ENCODE peak calls at places on chromosomes 13 and 19, in six cellular contexts. Q, H, B, C, T and N are unnamed samples. For H3K4me1, the result is how much of the 10 kb centered on the place peaks cover.

GRCh38 chr13:107665926-107666458 is 549.3 kb downstream of the LIG4 start:
- DNase-seq in C (no peak), Q (no peak), T (no peak), B (no peak), H (no peak), N (no peak)

GRCh38 chr19:42295342-42295741 is 6.6 kb upstream of the PRR19 start:
- DNase-seq in B (no peak), C (no peak), Q (no peak), T (no peak), H (no peak), N (no peak)

GRCh38 chr13:109996404-109996960 is 210.1 kb upstream of the IRS2 start:
- DNase-seq in H (no peak), C (no peak), Q (no peak), T (no peak), B (no peak), N (no peak)

GRCh38 chr13:59533561-59534337 is 630.0 kb downstream of the DIAPH3 start:
- DNase-seq in H (no peak), C (no peak), B (no peak), T (no peak), Q (no peak), N (no peak)

GRCh38 chr19:34969721-34970120 is 5.7 kb upstream of the ZNF792 start:
- DNase-seq in C (no peak), Q (no peak), H (no peak), B (no peak), T (no peak), N (no peak)

GRCh38 chr19:44306283-44306682 is 1.5 kb upstream of the ZNF235 start:
- DNase-seq in T (no peak), H (no peak), B (no peak), Q (no peak), C (no peak), N (no peak)

GRCh38 chr13:34748078-34748477 is 194.0 kb upstream of the NBEA start:
- DNase-seq in B (no peak), C (peak), Q (no peak), H (no peak), T (no peak), N (peak)

GRCh38 chr19:15443838-15444237 is 5.9 kb downstream of the WIZ start:
- DNase-seq in Q (peak), B (no peak), T (no peak), C (no peak), H (no peak), N (no peak)

GRCh38 chr13:41546372-41547252 is 89.3 kb downstream of the RGCC start:
- DNase-seq in B (no peak), T (no peak), H (no peak), Q (no peak), C (no peak), N (no peak)

GRCh38 chr13:95641291-95641811 is 3.2 kb downstream of the DZIP1 start:
- DNase-seq in H (no peak), Q (no peak), C (no peak), B (no peak), T (no peak), N (peak)

GRCh38 chr19:45577111-45577905 is 7.3 kb downstream of the OPA3 start:
- DNase-seq in T (peak), B (no peak), C (no peak), H (no peak), Q (no peak), N (peak)

GRCh38 chr13:106103779-106104178 is 431.7 kb downstream of the EFNB2 start:
- DNase-seq in C (no peak), H (no peak), T (no peak), Q (no peak), B (no peak), N (no peak)

GRCh38 chr13:113947321-113948033 is 26.4 kb downstream of the C13orf46 start:
- DNase-seq in C (no peak), Q (peak), T (peak), B (no peak), H (no peak), N (peak)

GRCh38 chr13:27599845-27600553 is 20.3 kb downstream of the LNX2 start:
- DNase-seq in C (no peak), B (no peak), T (peak), Q (no peak), H (no peak), N (no peak)

GRCh38 chr13:25973576-25973975 is 78.2 kb downstream of the SHISA2 start:
- DNase-seq in C (no peak), Q (no peak), T (no peak), B (no peak), H (peak), N (no peak)

GRCh38 chr13:44768233-44768632 is 192.1 kb upstream of the TSC22D1 start:
- DNase-seq in Q (no peak), H (peak), T (no peak), B (no peak), C (no peak), N (no peak)

GRCh38 chr19:48196933-48197665 is 26.6 kb downstream of the ZSWIM9 start:
- DNase-seq in H (no peak), Q (no peak), T (no peak), C (no peak), B (no peak), N (no peak)

GRCh38 chr13:98451676-98452105 is 125.2 kb downstream of the STK24 start:
- DNase-seq in H (no peak), Q (peak), B (no peak), T (no peak), C (peak), N (no peak)

GRCh38 chr13:97753942-97754670 is 199.4 kb upstream of the IPO5 start:
- DNase-seq in B (no peak), T (no peak), H (no peak), Q (no peak), C (no peak), N (no peak)

GRCh38 chr19:18000981-18001836 is 6.8 kb upstream of the ARRDC2 start:
- DNase-seq in H (peak), B (peak), T (peak), Q (peak), C (peak), N (peak)

GRCh38 chr19:55519461-55520311 is 17.2 kb downstream of the SBK2 start:
- DNase-seq in T (no peak), B (no peak), H (no peak), C (no peak), Q (no peak), N (no peak)

GRCh38 chr13:38346764-38347163 is 2.9 kb upstream of the UFM1 start:
- DNase-seq in H (no peak), T (no peak), C (no peak), Q (no peak), B (no peak), N (no peak)

GRCh38 chr19:13920940-13921744 is 15.1 kb downstream of the CC2D1A start:
- DNase-seq in B (no peak), Q (no peak), C (no peak), T (no peak), H (peak), N (no peak)

GRCh38 chr13:98910501-98910951 is 67.3 kb downstream of the DOCK9 start:
- DNase-seq in T (no peak), B (no peak), H (peak), C (no peak), Q (peak), N (no peak)

GRCh38 chr13:107642841-107643240 is 572.5 kb downstream of the LIG4 start:
- DNase-seq in Q (no peak), C (no peak), H (no peak), B (no peak), T (no peak), N (no peak)

GRCh38 chr19:15283141-15283885 is 49.0 kb downstream of the BRD4 start:
- DNase-seq in B (no peak), H (no peak), Q (peak), T (no peak), C (peak), N (no peak)

GRCh38 chr13:43388282-43389034 is 365.1 kb downstream of the DNAJC15 start:
- DNase-seq in T (peak), C (no peak), Q (no peak), H (no peak), B (no peak), N (no peak)
- H3K4me1 ChIP-seq in T (under half), C (under half), Q (under half), H (under half), B (under half), N (under half)

DNA sequence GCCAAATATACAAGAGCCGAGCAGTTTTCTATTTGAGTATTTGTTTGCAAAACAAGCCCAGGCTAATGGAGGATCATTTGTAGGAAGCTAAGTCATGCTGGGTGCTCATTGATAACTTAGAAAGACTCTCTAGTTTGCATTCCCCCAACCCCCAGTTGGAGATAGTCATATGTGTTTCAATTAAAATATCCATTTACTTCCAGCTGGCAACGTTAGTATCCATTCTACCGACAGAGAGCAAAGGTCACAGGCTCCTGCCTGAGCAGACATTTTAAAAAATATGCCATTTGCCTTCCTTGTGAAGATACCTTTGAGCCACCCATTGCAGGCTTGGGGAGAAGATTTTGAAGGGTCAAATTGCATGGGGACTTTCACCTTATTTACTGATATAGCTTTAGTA is 334.9 kb downstream of the GPC6 start:
- DNase-seq in C (no peak), H (no peak), Q (no peak), T (no peak), B (no peak), N (no peak)
- H3K4me3 ChIP-seq in C (no peak), H (no peak), Q (no peak), T (no peak), B (no peak), N (no peak)

GRCh38 chr19:7905298-7905697 is 1.6 kb downstream of the MAP2K7 start:
- DNase-seq in C (no peak), H (no peak), T (no peak), B (no peak), Q (no peak), N (peak)
- H3K4me1 ChIP-seq in C (half or more), H (under half), T (half or more), B (under half), Q (under half), N (under half)

GRCh38 chr19:2151339-2152229 is at the start of gene AP3D1:
- DNase-seq in Q (peak), H (peak), T (peak), B (peak), C (peak), N (peak)

GRCh38 chr19:2145831-2146241 is 5.5 kb downstream of the AP3D1 start:
- DNase-seq in C (no peak), T (no peak), Q (no peak), B (no peak), H (no peak), N (no peak)

GRCh38 chr19:2150794-2151338 is 500 bp downstream of the AP3D1 start:
- DNase-seq in C (no peak), H (no peak), T (no peak), Q (no peak), B (peak), N (peak)

GRCh38 chr19:2149980-2150793 is 1.2 kb downstream of the AP3D1 start:
- DNase-seq in T (no peak), C (no peak), B (no peak), H (peak), Q (peak), N (peak)

DNA sequence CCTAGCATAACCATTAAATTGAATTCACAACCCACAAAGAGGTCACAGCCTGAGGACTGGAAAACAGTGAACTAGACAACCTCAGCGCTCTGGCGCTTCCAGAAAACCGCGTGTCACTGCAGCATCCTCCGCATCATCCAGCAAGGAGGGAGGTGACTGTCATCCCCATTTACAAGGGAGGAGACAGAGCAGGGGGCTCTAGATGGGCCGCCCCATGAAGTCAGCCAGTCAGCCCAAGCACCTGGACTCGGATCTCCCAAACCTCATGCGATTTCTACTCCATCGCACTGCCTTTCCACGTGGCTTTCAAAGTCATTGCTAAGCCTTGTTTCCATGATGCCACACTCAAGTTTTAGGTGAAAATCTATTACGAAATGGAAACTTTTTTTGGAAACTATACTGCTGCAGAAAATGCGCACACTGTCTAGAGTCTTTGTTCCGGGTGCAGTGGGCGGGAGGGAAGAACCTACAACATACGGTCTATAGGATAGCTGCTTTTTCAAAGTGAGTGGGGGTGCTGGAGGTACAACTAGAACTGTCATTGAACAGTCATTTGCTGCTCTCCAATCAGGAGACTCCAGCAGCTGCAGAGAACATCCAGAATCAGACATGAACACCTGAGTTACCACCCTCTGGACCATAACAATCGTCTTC is 2.8 kb downstream of the AP3D1 start:
- DNase-seq in H (peak), T (no peak), C (no peak), Q (no peak), B (no peak), N (no peak)
- H3K4me3 ChIP-seq in H (no peak), T (no peak), C (no peak), Q (no peak), B (no peak), N (no peak)

GRCh38 chr19:10962863-10963262 is 2.0 kb downstream of the SMARCA4 start:
- DNase-seq in B (no peak), Q (no peak), T (no peak), H (no peak), C (no peak), N (no peak)

GRCh38 chr19:10964903-10965302 is 4.1 kb downstream of the SMARCA4 start:
- DNase-seq in C (no peak), T (no peak), H (no peak), B (no peak), Q (no peak), N (no peak)

GRCh38 chr19:10961763-10962536 is 1.1 kb downstream of the SMARCA4 start:
- DNase-seq in B (no peak), H (peak), T (no peak), Q (no peak), C (no peak), N (no peak)

GRCh38 chr19:10965398-10965797 is 4.6 kb downstream of the SMARCA4 start:
- DNase-seq in T (no peak), Q (no peak), C (no peak), H (no peak), B (no peak), N (no peak)

DNA sequence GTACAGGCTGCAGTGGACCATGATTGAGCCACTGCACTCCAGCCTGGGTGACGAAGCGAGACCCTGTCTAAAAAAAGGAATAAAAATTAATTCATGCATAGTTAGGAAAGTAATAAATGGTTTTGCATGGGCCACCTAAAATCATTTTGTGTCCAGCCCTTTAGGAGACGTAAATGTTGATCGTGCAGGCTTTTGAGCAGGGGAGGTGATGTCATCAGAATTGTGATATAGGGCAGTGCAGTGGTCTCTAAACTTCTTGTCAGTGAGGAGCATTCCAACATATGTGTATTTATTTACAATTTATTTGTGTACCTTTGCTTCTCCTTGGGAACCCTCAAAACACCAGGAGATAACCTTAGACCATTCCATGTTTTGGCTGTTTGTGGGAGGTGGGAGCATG is 3.0 kb downstream of the SMARCA4 start:
- DNase-seq in C (no peak), T (no peak), Q (no peak), H (no peak), B (no peak), N (no peak)
- H3K4me1 ChIP-seq in C (under half), T (half or more), Q (under half), H (under half), B (under half), N (under half)

DNA sequence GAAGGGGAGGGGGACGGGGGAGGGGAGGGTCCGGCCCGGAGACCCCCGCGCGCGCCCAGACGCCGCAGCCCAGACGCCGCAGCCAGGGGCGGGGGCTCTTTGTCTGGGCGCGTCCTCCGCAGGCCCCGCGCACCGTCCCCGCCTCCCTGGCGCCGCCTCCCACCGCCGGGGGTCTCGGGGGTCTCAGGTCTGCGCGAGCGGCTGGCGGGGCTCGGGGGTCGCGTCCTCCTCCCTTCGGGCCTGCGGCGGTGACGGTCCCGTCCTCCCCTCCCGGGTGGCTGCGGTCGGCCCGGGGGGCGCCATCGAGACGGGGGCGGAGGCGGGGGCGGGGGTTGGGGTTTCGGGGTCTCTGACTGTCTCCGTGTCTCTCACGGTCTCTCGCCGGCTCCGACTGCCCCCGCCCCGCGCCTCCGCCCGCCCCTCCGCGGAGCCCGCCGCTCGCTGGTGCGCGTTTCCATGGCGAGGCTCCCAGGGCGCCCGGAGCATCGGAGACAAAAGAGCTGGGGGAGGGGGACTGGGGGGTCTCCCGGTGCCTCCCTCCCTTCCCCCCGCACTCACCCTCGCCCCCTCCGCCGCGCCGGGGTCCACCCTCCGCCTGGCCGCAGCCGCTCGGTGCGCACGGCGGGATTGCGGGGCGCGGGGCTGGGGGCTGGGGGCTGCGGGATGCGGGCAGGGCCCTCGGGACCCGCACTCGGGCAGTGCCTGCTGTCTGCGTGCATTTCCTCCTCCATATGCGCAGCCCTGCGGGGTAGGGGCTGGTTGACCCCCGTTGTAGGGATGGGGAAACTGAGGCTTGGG is 420 bp upstream of the PLPPR3 start:
- DNase-seq in C (no peak), Q (no peak), B (no peak), T (no peak), H (no peak), N (no peak)
- H3K4me3 ChIP-seq in C (peak), Q (no peak), B (peak), T (peak), H (no peak), N (no peak)